ENCODE peak calls at places on chromosome 14, in seven cellular contexts. B, A, F, U, Y, C and P are unnamed samples.

GRCh38 chr14:51310453-51311074 is 70.5 kb downstream of the TMX1 start:
- DNase-seq in A (no peak), B (peak; percentile 45), F (peak; percentile 75), U (no peak), Y (peak; percentile 57), C (no peak), P (peak; percentile 94)

GRCh38 chr14:89428556-89429196 is 11.6 kb upstream of the FOXN3 start:
- DNase-seq in B (peak; percentile 46), C (peak; percentile 93), Y (no peak), U (no peak), A (no peak), F (no peak), P (no peak)

GRCh38 chr14:76227450-76228050 is 75.8 kb downstream of the GPATCH2L start:
- DNase-seq in U (no peak), F (no peak), B (peak; percentile 44), C (no peak), Y (peak; percentile 79), A (peak; percentile 81), P (no peak)

GRCh38 chr14:99971929-99972747 is 93.1 kb upstream of the EVL start:
- DNase-seq in Y (no peak), A (no peak), C (peak; percentile 73), B (peak; percentile 45), U (no peak), F (no peak), P (no peak)

GRCh38 chr14:54567634-54568561 is 970 bp downstream of the SAMD4A start:
- DNase-seq in U (peak; percentile 44), Y (peak; percentile 62), F (peak; percentile 52), A (peak; percentile 40), C (peak; percentile 84), B (peak; percentile 48), P (peak; percentile 42)

GRCh38 chr14:33932526-33933292 is 18.2 kb downstream of the EGLN3 start:
- DNase-seq in C (no peak), B (no peak), U (no peak), F (no peak), A (no peak), Y (peak; percentile 60), P (no peak)

GRCh38 chr14:65258391-65258790 is 154.1 kb upstream of the FUT8 start:
- DNase-seq in F (peak; percentile 86), B (peak; percentile 36), Y (peak; percentile 91), C (no peak), A (peak; percentile 86), U (peak; percentile 66), P (peak; percentile 94)

GRCh38 chr14:101246894-101247853 is 314.1 kb upstream of the DIO3 start:
- DNase-seq in C (no peak), U (no peak), F (no peak), B (no peak), A (no peak), Y (no peak), P (no peak)

GRCh38 chr14:56817396-56817921 is 7.2 kb upstream of the OTX2 start:
- DNase-seq in A (no peak), Y (no peak), C (no peak), F (no peak), U (no peak), B (no peak), P (no peak)

GRCh38 chr14:36503771-36504741 is 16.0 kb downstream of the NKX2-1 start:
- DNase-seq in F (no peak), A (no peak), Y (no peak), B (no peak), C (no peak), U (no peak), P (no peak)

GRCh38 chr14:94897092-94897491 is 127.2 kb upstream of the GSC start:
- DNase-seq in U (no peak), C (no peak), A (no peak), Y (peak; percentile 3), F (no peak), B (peak; percentile 67), P (no peak)

GRCh38 chr14:25052921-25053320 is 3.0 kb upstream of the STXBP6 start:
- DNase-seq in B (no peak), F (no peak), U (no peak), Y (no peak), C (no peak), A (no peak), P (no peak)

GRCh38 chr14:92651793-92652382 is 96.5 kb downstream of the LGMN start:
- DNase-seq in C (no peak), F (no peak), B (no peak), A (no peak), Y (no peak), U (peak; percentile 32), P (no peak)

GRCh38 chr14:28751467-28752058 is 15.0 kb upstream of the FOXG1 start:
- DNase-seq in A (peak; percentile 77), C (peak; percentile 67), U (peak; percentile 41), Y (peak; percentile 78), F (peak; percentile 68), B (peak; percentile 65), P (peak; percentile 50)

GRCh38 chr14:99687284-99688209 is 3.4 kb downstream of the CYP46A1 start:
- DNase-seq in C (peak; percentile 41), A (no peak), B (no peak), U (peak; percentile 8), Y (no peak), F (no peak), P (no peak)

GRCh38 chr14:101133068-101133467 is 229.5 kb upstream of the RTL1 start:
- DNase-seq in Y (no peak), B (no peak), U (no peak), F (no peak), C (no peak), A (no peak), P (no peak)

GRCh38 chr14:61533513-61534255 is 161.6 kb upstream of the HIF1A start:
- DNase-seq in B (no peak), U (no peak), Y (no peak), F (no peak), A (no peak), C (no peak), P (peak; percentile 25)

GRCh38 chr14:61586539-61587396 is 108.5 kb upstream of the HIF1A start:
- DNase-seq in Y (peak; percentile 48), F (peak; percentile 25), B (peak; percentile 38), C (no peak), A (peak; percentile 83), U (no peak), P (no peak)

GRCh38 chr14:60618200-60618599 is 31.1 kb downstream of the SIX1 start:
- DNase-seq in F (no peak), A (no peak), U (no peak), B (no peak), C (no peak), Y (no peak), P (no peak)

GRCh38 chr14:97878206-97878605 is 1081.0 kb downstream of the VRK1 start:
- DNase-seq in F (no peak), A (no peak), Y (no peak), U (peak; percentile 62), C (no peak), B (no peak), P (no peak)

GRCh38 chr14:20116748-20117147 is 6.2 kb downstream of the OR4K17 start:
- DNase-seq in A (no peak), F (no peak), U (no peak), C (no peak), Y (no peak), B (no peak), P (no peak)

GRCh38 chr14:95494456-95494855 is 22.0 kb downstream of the SYNE3 start:
- DNase-seq in C (no peak), U (no peak), B (no peak), F (no peak), A (no peak), Y (no peak), P (no peak)

GRCh38 chr14:58977366-58977765 is 211.1 kb upstream of the DAAM1 start:
- DNase-seq in Y (no peak), A (peak; percentile 36), F (no peak), U (no peak), C (no peak), B (no peak), P (no peak)

GRCh38 chr14:70753518-70753953 is 55.8 kb downstream of the MAP3K9 start:
- DNase-seq in C (peak; percentile 53), F (no peak), A (no peak), U (no peak), B (no peak), Y (no peak), P (no peak)

GRCh38 chr14:64733321-64733720 is 29.1 kb downstream of the PLEKHG3 start:
- DNase-seq in A (no peak), B (no peak), C (no peak), F (no peak), U (no peak), Y (no peak), P (no peak)